ENCODE peak calls at places on chromosomes 6 and 20, in ten cellular contexts. K, A, P, J, C, W, H, N, R and U are unnamed samples.
A peak's percentile ranks its signal among the peaks of the same experiment; 100 is the strongest.

GRCh38 chr20:43987531-43987930 is 72.9 kb downstream of the TOX2 start:
- DNase-seq in C (no peak), P (no peak), K (no peak), H (peak; percentile 28), W (no peak), A (no peak), J (no peak), R (no peak), N (no peak), U (no peak)

GRCh38 chr6:33201147-33201545 is 479 bp downstream of the SLC39A7 start:
- DNase-seq in C (no peak), P (no peak), A (no peak), K (peak; percentile 36), W (no peak), H (no peak), R (no peak), N (no peak), J (no peak), U (no peak)

GRCh38 chr6:150202404-150202803 is 59.6 kb downstream of the PPP1R14C start:
- DNase-seq in C (no peak), N (peak; percentile 3), K (no peak), P (no peak), R (no peak), W (peak; percentile 79), H (peak; percentile 82), A (peak; percentile 39), J (peak; percentile 70), U (peak; percentile 47)

GRCh38 chr20:33896509-33896908 is 85.4 kb downstream of the CHMP4B start:
- DNase-seq in N (peak; percentile 39), H (no peak), C (peak; percentile 70), J (no peak), A (no peak), R (no peak), K (no peak), W (no peak), P (no peak), U (peak; percentile 78)

GRCh38 chr6:105616521-105616920 is 213.6 kb upstream of the PREP start:
- DNase-seq in A (no peak), N (peak; percentile 84), R (no peak), J (no peak), W (no peak), P (no peak), K (no peak), C (no peak), H (no peak), U (no peak)

GRCh38 chr6:158595223-158595622 is 35.3 kb downstream of the TMEM181 start:
- DNase-seq in C (no peak), A (no peak), J (no peak), H (no peak), K (peak; percentile 28), P (no peak), W (no peak), R (no peak), N (peak; percentile 7), U (no peak)

GRCh38 chr6:53805725-53806124 is 10.9 kb downstream of the LRRC1 start:
- DNase-seq in A (no peak), N (no peak), K (no peak), H (no peak), W (no peak), J (no peak), P (no peak), C (no peak), R (no peak), U (no peak)

GRCh38 chr6:66851930-66852329 is 1144.9 kb upstream of the EYS start:
- DNase-seq in C (no peak), H (no peak), P (no peak), J (no peak), N (no peak), W (no peak), K (no peak), A (no peak), R (no peak), U (no peak)

DNA sequence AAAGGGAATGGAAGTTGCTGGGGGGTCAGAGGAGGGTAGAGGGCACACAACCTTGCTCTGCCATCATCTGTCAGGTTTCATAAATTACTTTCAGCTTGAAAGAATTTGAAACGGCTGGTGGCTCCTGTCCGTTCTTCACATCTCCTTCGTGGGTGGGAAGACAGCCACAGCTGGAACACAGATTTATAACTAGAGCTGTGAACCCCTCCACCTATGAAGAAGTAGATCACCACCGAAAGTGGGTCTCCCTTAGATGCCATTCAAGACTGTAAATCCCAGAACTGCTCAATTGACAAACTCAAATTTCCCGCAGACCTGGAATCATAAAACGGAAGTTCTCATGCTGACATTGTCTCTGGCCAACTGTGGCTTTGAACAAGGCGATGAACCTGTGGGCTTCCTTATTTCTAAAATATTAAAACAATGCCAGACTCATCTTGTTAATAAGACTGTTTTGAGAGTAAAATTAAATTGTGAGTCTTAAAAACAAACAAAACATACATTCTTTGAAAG is 65.3 kb downstream of the BTBD3 start:
- DNase-seq in H (no peak), W (no peak), K (no peak), N (no peak), R (no peak), A (no peak), P (no peak), J (no peak), C (no peak), U (no peak)
- TF ChIP-seq CTCF in H (no peak), W (no peak), K (no peak), N (no peak), R (no peak), A (no peak), P (no peak), J (no peak), C (no peak), U (no peak)

DNA sequence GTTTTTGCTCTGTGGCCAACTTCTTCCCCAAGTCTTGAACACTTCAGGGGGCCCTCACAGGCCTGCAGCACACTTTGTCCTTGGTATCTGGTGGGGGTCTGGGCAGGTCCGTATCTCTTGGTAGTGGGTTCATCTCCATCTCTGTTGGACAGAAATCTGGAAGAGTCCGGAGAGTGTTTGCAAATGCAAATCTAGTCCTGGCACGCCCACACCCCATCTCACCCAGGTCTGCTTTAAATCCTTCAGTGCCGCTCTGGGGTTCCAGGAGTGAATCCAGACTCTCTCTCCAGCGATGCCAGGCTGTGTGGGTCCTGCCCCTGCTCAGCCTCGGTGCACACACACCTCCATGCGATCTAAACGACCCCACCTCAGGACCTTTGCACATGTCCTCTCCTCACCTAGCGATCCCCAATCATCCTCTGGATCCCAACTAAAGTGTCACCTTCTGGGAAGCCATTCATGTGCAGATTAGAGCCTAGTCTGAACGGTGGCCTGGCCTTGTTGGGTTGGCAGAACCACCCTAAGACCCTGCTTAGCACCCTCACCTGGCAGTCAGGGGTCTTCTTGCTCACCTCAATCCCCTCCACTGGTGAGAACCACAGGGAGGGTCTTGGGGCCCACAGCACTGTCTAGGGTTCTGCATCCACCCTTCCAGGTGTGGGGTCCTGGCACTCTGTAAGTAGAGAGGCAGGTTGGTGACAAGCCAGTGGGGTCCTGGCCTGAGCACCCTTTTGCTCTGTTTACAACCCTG is 100.9 kb downstream of the SYCP2 start:
- DNase-seq in C (no peak), H (peak; percentile 80), R (no peak), K (no peak), N (no peak), P (no peak), W (peak; percentile 11), A (no peak), J (no peak), U (no peak)
- H3K4me3 ChIP-seq in C (no peak overlapping the region), H (no peak overlapping the region), R (no peak overlapping the region), K (no peak overlapping the region), N (no peak overlapping the region), P (no peak overlapping the region), W (no peak overlapping the region), A (no peak overlapping the region), J (no peak overlapping the region), U (no peak overlapping the region)

DNA sequence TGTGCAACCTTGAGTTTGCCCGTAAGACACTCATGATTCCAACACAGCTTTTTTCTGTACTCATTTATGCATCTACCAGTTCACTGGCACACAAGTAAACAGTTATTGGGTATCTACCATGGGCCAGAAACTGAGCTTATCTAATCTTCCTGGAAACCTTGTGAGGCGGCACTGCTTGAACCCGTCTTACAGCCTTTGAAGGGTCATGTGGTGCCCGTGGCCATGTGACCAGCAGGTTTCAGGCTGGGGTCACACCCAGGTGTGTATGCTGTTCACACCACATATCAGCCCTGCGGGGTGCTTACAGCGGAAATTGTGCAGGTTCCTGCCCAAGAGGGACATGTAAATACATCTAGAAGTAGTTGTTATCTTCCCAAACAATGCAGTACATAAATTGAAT is 6.1 kb downstream of the THBD start:
- DNase-seq in N (no peak), H (no peak), R (no peak), A (peak; percentile 90), P (no peak), C (no peak), J (no peak), W (peak; percentile 24), K (peak; percentile 37), U (no peak)
- TF ChIP-seq CTCF in N (no peak), H (no peak), R (no peak), A (no peak), P (no peak), C (no peak), J (no peak), W (no peak), K (peak; percentile 27), U (no peak)

GRCh38 chr6:168322966-168323365 is 3.4 kb upstream of the DACT2 start:
- DNase-seq in C (no peak), P (no peak), N (no peak), R (no peak), J (no peak), W (no peak), A (no peak), K (no peak), H (no peak), U (peak; percentile 6)

GRCh38 chr6:168318090-168318489 is 1.5 kb downstream of the DACT2 start:
- DNase-seq in A (no peak), P (no peak), N (no peak), H (peak; percentile 84), J (no peak), W (no peak), R (no peak), K (no peak), C (no peak), U (no peak)

GRCh38 chr6:168320661-168321060 is 1.1 kb upstream of the DACT2 start:
- DNase-seq in N (peak; percentile 2), W (no peak), C (no peak), J (no peak), K (no peak), A (no peak), R (no peak), P (no peak), H (no peak), U (no peak)

GRCh38 chr6:168318579-168319278 is 848 bp downstream of the DACT2 start:
- DNase-seq in C (no peak), J (no peak), N (no peak), K (no peak), P (no peak), R (no peak), H (no peak), A (no peak), W (no peak), U (no peak)

DNA sequence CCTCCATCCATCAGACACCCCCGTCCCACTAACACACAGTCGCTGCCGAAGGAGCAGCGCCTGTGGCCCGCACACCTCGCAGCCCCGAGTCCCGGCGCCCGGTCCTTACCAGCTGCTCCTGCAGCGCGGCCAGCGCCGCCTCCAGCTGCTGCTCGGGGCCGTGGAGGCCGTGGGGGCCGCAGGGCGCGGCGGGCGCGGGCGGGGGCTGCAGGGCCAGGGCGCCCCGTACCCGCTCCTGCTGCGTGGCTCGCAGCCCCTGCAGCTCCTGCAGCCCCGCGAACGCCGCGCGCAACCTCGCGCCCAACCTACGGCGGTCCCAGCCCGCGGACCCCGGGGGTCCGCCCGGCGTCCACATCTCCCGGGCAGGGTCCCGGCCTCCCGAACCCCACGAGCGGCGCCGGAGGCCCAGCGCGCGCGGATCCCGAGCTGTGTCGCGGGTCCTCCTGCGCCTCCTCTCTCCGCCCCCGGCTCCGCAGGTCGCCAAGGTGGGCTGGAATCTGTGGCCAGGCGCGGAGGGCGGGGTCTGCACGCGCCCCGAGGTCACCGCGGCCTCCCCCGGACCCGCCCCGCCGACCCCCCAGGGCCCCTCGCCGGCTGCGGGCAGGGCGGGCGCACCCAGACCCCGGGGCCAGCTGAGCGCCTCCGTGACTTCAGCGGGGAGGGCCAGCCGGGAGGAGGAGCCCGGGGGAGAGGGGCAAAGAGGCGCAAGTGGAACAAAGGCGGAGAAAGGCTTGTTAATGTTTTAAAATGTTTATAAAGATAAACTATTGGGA is at the start of gene DACT2:
- DNase-seq in K (no peak), R (peak; percentile 18), W (no peak), C (no peak), A (no peak), N (no peak), H (no peak), P (no peak), J (no peak), U (no peak)
- H3K4me3 ChIP-seq in K (no peak within 1 kb of the TSS), R (peak within 1 kb of the TSS; percentile 72), W (peak within 1 kb of the TSS; percentile 52), C (no peak within 1 kb of the TSS), A (peak within 1 kb of the TSS; percentile 55), N (peak within 1 kb of the TSS; percentile 50), H (peak within 1 kb of the TSS; percentile 28), P (peak within 1 kb of the TSS; percentile 32), J (peak within 1 kb of the TSS; percentile 44), U (no peak within 1 kb of the TSS)